ENCODE peak calls at places on chromosomes 13 and 19, in nine cellular contexts. M is kidney glomerular epithelial cell; L is HT1080; G is EL; I is stimulated activated naive CD4-positive, alpha-beta T cell treated with Interleukin-2 at 50 U/mL for 16 hours; N is hippocampal formation; X is stimulated activated CD4-positive, alpha-beta T cell treated with anti-CD3 and anti-CD28 coated beads, Interleukin-1b, Interleukin-23, amount 100 ng/mL, for 24 hours; B is nucleus accumbens; E is retina. P is an unnamed sample.
A peak's percentile ranks its signal among the peaks of the same experiment; 100 is the strongest.

GRCh38 chr19:38388310-38389100 is at the start of gene SPRED3:
- DNase-seq in M (peak; percentile 62), L (no peak), G (no peak), I (no peak), N (no peak), X (no peak), B (peak; percentile 20), E (no peak), P (no peak)

GRCh38 chr19:51002542-51003311 is 1.3 kb upstream of the KLK8 start:
- DNase-seq in M (no peak), L (no peak), G (peak; percentile 21), I (no peak), N (no peak), X (no peak), B (no peak), E (no peak), P (no peak)

GRCh38 chr19:57443121-57443696 is 8.1 kb downstream of the ZNF749 start:
- DNase-seq in M (no peak), L (no peak), G (no peak), I (no peak), N (no peak), X (no peak), B (no peak), E (no peak), P (no peak)

GRCh38 chr19:32232449-32232848 is 113.0 kb upstream of the ZNF507 start:
- DNase-seq in M (no peak), L (no peak), G (no peak), I (no peak), N (no peak), X (no peak), B (no peak), E (no peak), P (no peak)

GRCh38 chr13:63190742-63191141 is 1775.1 kb upstream of the PCDH20 start:
- DNase-seq in M (peak; percentile 67), L (peak; percentile 62), G (peak; percentile 75), I (no peak), N (no peak), X (no peak), B (no peak), E (no peak), P (no peak)

GRCh38 chr19:14325134-14325533 is 56.1 kb upstream of the ADGRE5 start:
- DNase-seq in M (no peak), L (no peak), G (no peak), I (no peak), N (no peak), X (no peak), B (no peak), E (no peak), P (no peak)

GRCh38 chr19:294819-295686 is 3.9 kb upstream of the PLPP2 start:
- DNase-seq in M (peak; percentile 17), L (no peak), G (no peak), I (peak; percentile 26), N (no peak), X (peak; percentile 28), B (peak; percentile 43), E (peak; percentile 82), P (no peak)

GRCh38 chr13:60386250-60386649 is 10.8 kb upstream of the TDRD3 start:
- DNase-seq in M (no peak), L (no peak), G (no peak), I (no peak), N (no peak), X (no peak), B (no peak), E (no peak), P (no peak)

GRCh38 chr13:98312606-98313005 is 135.5 kb upstream of the RNF113B start:
- DNase-seq in M (no peak), L (no peak), G (no peak), I (no peak), N (no peak), X (no peak), B (no peak), E (no peak), P (no peak)

GRCh38 chr19:11169896-11170678 is 14.5 kb upstream of the SPC24 start:
- DNase-seq in M (no peak), L (no peak), G (no peak), I (no peak), N (no peak), X (no peak), B (no peak), E (no peak), P (no peak)

GRCh38 chr13:75872970-75873369 is 236.8 kb downstream of the LMO7 start:
- DNase-seq in M (no peak), L (no peak), G (no peak), I (no peak), N (no peak), X (no peak), B (no peak), E (no peak), P (no peak)

GRCh38 chr19:51777570-51778460 is 16.8 kb downstream of the FPR2 start:
- DNase-seq in M (peak; percentile 36), L (peak; percentile 41), G (peak; percentile 77), I (peak; percentile 4), N (peak; percentile 78), X (peak; percentile 18), B (peak; percentile 4), E (peak; percentile 66), P (peak; percentile 44)

GRCh38 chr13:19634129-19634740 is 776 bp downstream of the MPHOSPH8 start:
- DNase-seq in M (peak; percentile 38), L (peak; percentile 39), G (peak; percentile 54), I (no peak), N (no peak), X (no peak), B (no peak), E (peak; percentile 79), P (no peak)

GRCh38 chr13:106139407-106139806 is 396.1 kb downstream of the EFNB2 start:
- DNase-seq in M (no peak), L (no peak), G (no peak), I (no peak), N (no peak), X (no peak), B (no peak), E (no peak), P (no peak)

GRCh38 chr13:101412076-101412475 is 4.2 kb downstream of the NALCN start:
- DNase-seq in M (no peak), L (no peak), G (no peak), I (no peak), N (no peak), X (no peak), B (no peak), E (no peak), P (no peak)

GRCh38 chr13:98979012-98979411 is 1.1 kb upstream of the DOCK9 start:
- DNase-seq in M (no peak), L (no peak), G (no peak), I (no peak), N (no peak), X (no peak), B (no peak), E (no peak), P (no peak)

GRCh38 chr19:20167020-20167644 is at the start of gene ZNF486:
- DNase-seq in M (peak; percentile 87), L (peak; percentile 73), G (peak; percentile 97), I (peak; percentile 90), N (peak; percentile 92), X (peak; percentile 86), B (peak; percentile 84), E (peak; percentile 94), P (peak; percentile 24)

GRCh38 chr13:97211357-97211756 is 10.8 kb upstream of the MBNL2 start:
- DNase-seq in M (peak; percentile 15), L (no peak), G (peak; percentile 22), I (no peak), N (no peak), X (no peak), B (no peak), E (no peak), P (no peak)

GRCh38 chr13:99313941-99314340 is 6.7 kb upstream of the GPR183 start:
- DNase-seq in M (no peak), L (no peak), G (no peak), I (no peak), N (no peak), X (no peak), B (no peak), E (no peak), P (no peak)

GRCh38 chr19:1470864-1471513 is 8.0 kb downstream of the C19orf25 start:
- DNase-seq in M (no peak), L (no peak), G (no peak), I (no peak), N (no peak), X (no peak), B (peak; percentile 44), E (peak; percentile 86), P (no peak)

GRCh38 chr13:31374682-31375081 is 174.9 kb downstream of the B3GLCT start:
- DNase-seq in M (no peak), L (no peak), G (no peak), I (no peak), N (no peak), X (no peak), B (no peak), E (no peak), P (no peak)

GRCh38 chr13:53045110-53045509 is 16.5 kb downstream of the OLFM4 start:
- DNase-seq in M (no peak), L (no peak), G (no peak), I (no peak), N (no peak), X (no peak), B (no peak), E (no peak), P (no peak)

GRCh38 chr13:99404005-99404755 is 97.0 kb upstream of the GPR183 start:
- DNase-seq in M (no peak), L (peak; percentile 9), G (no peak), I (no peak), N (no peak), X (no peak), B (no peak), E (no peak), P (no peak)

GRCh38 chr13:47594833-47595232 is 406.2 kb downstream of the SUCLA2 start:
- DNase-seq in M (no peak), L (peak; percentile 47), G (peak; percentile 27), I (no peak), N (no peak), X (no peak), B (no peak), E (no peak), P (no peak)

GRCh38 chr13:66660013-66660804 is 569.9 kb downstream of the PCDH9 start:
- DNase-seq in M (peak; percentile 71), L (peak; percentile 89), G (peak; percentile 63), I (no peak), N (no peak), X (no peak), B (no peak), E (no peak), P (no peak)

P was measured in SK-N-MC.